ENCODE peak calls at places on chromosome 18, in five cellular contexts. V is left lung; C is foreskin keratinocyte; H is OCI-LY7; D is CD8-positive, alpha-beta memory T cell. P is an unnamed sample.

GRCh38 chr18:48679236-48679635 is 140.4 kb downstream of the CTIF start:
- DNase-seq in H (no peak), C (no peak), V (no peak), D (no peak), P (no peak)

GRCh38 chr18:45554070-45554767 is 61.1 kb upstream of the SLC14A2 start:
- DNase-seq in V (no peak), D (no peak), C (no peak), H (no peak), P (no peak)

GRCh38 chr18:80246656-80247402 is 485 bp downstream of the PARD6G start:
- DNase-seq in H (no peak), C (peak), D (no peak), V (peak), P (no peak)

GRCh38 chr18:27712066-27712465 is 464.9 kb downstream of the CDH2 start:
- DNase-seq in H (no peak), V (no peak), C (no peak), D (no peak), P (no peak)

GRCh38 chr18:427005-427404 is 73.5 kb downstream of the COLEC12 start:
- DNase-seq in C (no peak), D (no peak), H (no peak), V (no peak), P (no peak)

GRCh38 chr18:3294435-3295080 is 32.6 kb downstream of the MYL12B start:
- DNase-seq in V (no peak), C (peak), H (no peak), D (no peak), P (no peak)

GRCh38 chr18:32469190-32469611 is 1.5 kb downstream of the GAREM1 start:
- DNase-seq in H (peak), V (peak), C (peak), D (no peak), P (no peak)

GRCh38 chr18:59660976-59661743 is 36.1 kb downstream of the CCBE1 start:
- DNase-seq in H (no peak), C (peak), D (no peak), V (no peak), P (peak)

GRCh38 chr18:48293954-48294893 is 115.0 kb downstream of the ZBTB7C start:
- DNase-seq in D (no peak), H (no peak), V (no peak), C (peak), P (no peak)

GRCh38 chr18:49944681-49945080 is 131.3 kb upstream of the ACAA2 start:
- DNase-seq in C (no peak), D (no peak), V (no peak), H (no peak), P (no peak)

GRCh38 chr18:54532222-54532621 is 58.8 kb upstream of the DYNAP start:
- DNase-seq in C (no peak), D (no peak), V (no peak), H (peak), P (no peak)

GRCh38 chr18:13940326-13940725 is 25.0 kb upstream of the MC2R start:
- DNase-seq in H (no peak), V (no peak), C (no peak), D (no peak), P (no peak)

GRCh38 chr18:34661464-34662087 is 48.5 kb upstream of the DTNA start:
- DNase-seq in C (peak), H (peak), V (no peak), D (no peak), P (no peak)

GRCh38 chr18:58556333-58557012 is 72.4 kb downstream of the ALPK2 start:
- DNase-seq in V (no peak), D (no peak), H (no peak), C (no peak), P (no peak)

GRCh38 chr18:23703057-23703986 is 14.1 kb downstream of the LAMA3 start:
- DNase-seq in V (no peak), D (no peak), H (peak), C (peak), P (no peak)

GRCh38 chr18:79065802-79066201 is 3.4 kb upstream of the ATP9B start:
- DNase-seq in H (no peak), D (no peak), V (no peak), C (no peak), P (no peak)

GRCh38 chr18:45708831-45709230 is 15.2 kb upstream of the SLC14A1 start:
- DNase-seq in V (no peak), C (no peak), H (no peak), D (no peak), P (no peak)

GRCh38 chr18:73647391-73647790 is 500.2 kb downstream of the FBXO15 start:
- DNase-seq in D (no peak), V (no peak), H (no peak), C (no peak), P (no peak)

GRCh38 chr18:23094411-23095165 is 40.7 kb upstream of the CABLES1 start:
- DNase-seq in V (no peak), H (no peak), D (no peak), C (no peak), P (no peak)

GRCh38 chr18:24009651-24010333 is 4.8 kb upstream of the TTC39C start:
- DNase-seq in V (no peak), H (peak), C (no peak), D (peak), P (no peak)

GRCh38 chr18:57585421-57585820 is 1.1 kb downstream of the FECH start:
- DNase-seq in V (no peak), H (no peak), C (no peak), D (no peak), P (no peak)

GRCh38 chr18:26429535-26429934 is 118.8 kb downstream of the KCTD1 start:
- DNase-seq in D (no peak), C (peak), V (no peak), H (no peak), P (no peak)

GRCh38 chr18:24479371-24479770 is 18.9 kb downstream of the HRH4 start:
- DNase-seq in C (no peak), H (no peak), D (no peak), V (no peak), P (no peak)

GRCh38 chr18:33557706-33558105 is 20.3 kb upstream of the ASXL3 start:
- DNase-seq in V (no peak), H (no peak), C (peak), D (no peak), P (peak)

GRCh38 chr18:14978191-14978590 is 230.2 kb downstream of the ANKRD30B start:
- DNase-seq in V (no peak), H (no peak), D (no peak), C (no peak), P (no peak)

GRCh38 chr18:76489081-76489480 is 6.0 kb downstream of the ZNF516 start:
- DNase-seq in V (no peak), H (no peak), C (peak), D (no peak), P (no peak)
- H3K27ac ChIP-seq in V (no peak), H (no peak), C (no peak), D (no peak), P (no peak)

GRCh38 chr18:8124232-8125146 is 484.7 kb upstream of the RAB12 start:
- DNase-seq in V (no peak), C (peak), D (no peak), H (no peak), P (peak)

GRCh38 chr18:8121091-8121490 is 488.1 kb upstream of the RAB12 start:
- DNase-seq in D (no peak), H (no peak), V (no peak), C (no peak), P (no peak)

GRCh38 chr18:8117008-8117376 is 492.2 kb upstream of the RAB12 start:
- DNase-seq in D (no peak), V (no peak), H (no peak), C (no peak), P (no peak)

GRCh38 chr18:8116346-8117007 is 492.8 kb upstream of the RAB12 start:
- DNase-seq in H (no peak), V (no peak), C (peak), D (no peak), P (peak)

GRCh38 chr18:8121942-8122480 is 487.2 kb upstream of the RAB12 start:
- DNase-seq in C (peak), V (peak), H (no peak), D (no peak), P (peak)
- H3K27ac ChIP-seq in C (no peak), V (no peak), H (no peak), D (no peak), P (peak)

DNA sequence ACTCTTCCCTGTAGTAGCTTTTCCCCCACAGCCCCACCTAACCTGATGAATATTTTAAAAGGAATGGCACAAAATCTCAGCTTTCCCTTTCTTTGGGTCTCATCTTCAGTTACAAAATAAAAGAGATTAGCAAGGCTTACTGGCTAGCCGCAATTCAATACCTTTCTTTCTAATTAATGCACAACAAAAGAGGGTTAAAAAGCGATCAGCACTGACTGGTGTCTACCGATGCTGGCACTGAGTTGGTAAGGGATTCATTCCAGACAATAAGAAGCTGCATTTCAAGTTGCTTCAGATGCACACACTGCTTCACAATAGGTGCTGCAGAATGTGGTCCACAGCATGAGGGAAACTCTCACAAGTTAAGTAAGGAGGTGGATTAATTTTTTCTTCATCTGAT is 41.9 kb downstream of the HDHD2 start:
- DNase-seq in V (no peak), C (no peak), D (no peak), H (no peak), P (no peak)
- H3K27ac ChIP-seq in V (no peak), C (no peak), D (no peak), H (no peak), P (no peak)

GRCh38 chr18:10559566-10560456 is 34.0 kb downstream of the NAPG start:
- DNase-seq in V (no peak), D (no peak), H (peak), C (no peak), P (no peak)
- H3K27ac ChIP-seq in V (no peak), D (no peak), H (no peak), C (no peak), P (no peak)

GRCh38 chr18:9726175-9726574 is 18.1 kb downstream of the RAB31 start:
- DNase-seq in V (no peak), H (no peak), D (no peak), C (no peak), P (no peak)
- H3K27ac ChIP-seq in V (no peak), H (no peak), D (no peak), C (no peak), P (no peak)

GRCh38 chr18:29028560-29028959 is 851.6 kb upstream of the CDH2 start:
- DNase-seq in D (no peak), V (no peak), H (no peak), C (no peak), P (no peak)

DNA sequence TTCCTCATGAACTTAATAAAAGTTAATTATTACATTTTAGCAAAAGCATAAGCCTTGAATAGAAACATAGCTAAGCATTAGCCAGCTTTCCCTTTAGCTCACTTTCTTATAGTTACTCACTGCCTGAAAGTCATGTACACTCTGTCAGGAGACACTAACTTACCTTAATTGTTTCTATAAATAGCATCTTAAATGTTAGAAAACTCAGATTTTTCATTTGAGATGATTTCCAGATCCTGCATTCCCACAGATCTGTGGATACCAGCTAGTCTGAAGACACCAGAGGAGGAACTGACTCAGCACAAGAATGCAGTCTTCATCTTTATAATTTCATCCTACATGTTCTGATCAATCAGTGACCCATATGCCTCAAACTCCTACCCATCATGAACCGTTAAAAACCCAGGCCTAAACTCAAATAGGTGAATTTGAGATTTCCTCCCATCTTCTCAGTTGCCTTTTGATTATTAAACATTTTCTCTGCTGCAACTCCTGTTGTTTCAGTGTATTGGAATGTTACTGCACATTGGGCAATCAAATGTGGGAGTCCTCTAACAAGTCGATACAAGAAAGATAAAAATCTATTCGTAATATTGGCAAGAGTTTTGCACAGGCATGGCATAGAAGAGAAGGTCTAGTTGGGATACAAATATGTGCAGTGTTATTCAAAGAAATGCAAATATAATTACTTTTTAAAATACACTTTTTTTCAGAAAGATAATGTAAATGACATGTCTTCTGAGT is 857.4 kb upstream of the CDH2 start:
- DNase-seq in C (peak), H (no peak), D (no peak), V (no peak), P (peak)
- H3K27ac ChIP-seq in C (no peak), H (no peak), D (no peak), V (no peak), P (peak)

DNA sequence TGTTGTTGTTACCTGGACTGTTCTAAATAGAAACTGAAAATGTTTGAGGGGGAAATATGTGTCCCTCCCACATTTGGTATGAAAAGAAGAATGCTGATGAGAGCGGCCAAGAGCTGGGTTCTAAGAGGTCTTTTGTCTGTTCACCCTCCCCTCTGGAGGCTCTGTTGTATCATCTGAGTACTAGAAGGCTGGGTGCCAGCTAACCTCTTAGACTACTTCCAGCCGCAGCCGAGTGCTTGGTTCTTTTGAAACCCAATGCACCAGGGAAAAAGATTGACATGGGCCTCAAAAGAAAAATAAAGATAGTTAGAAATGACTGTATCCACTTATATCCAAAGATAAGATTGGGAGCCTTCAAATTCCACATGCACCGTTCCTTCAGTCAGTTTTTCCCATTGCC is 255.9 kb downstream of the TXNL1 start:
- DNase-seq in H (no peak), D (no peak), C (no peak), V (no peak), P (no peak)
- H3K27ac ChIP-seq in H (no peak), D (no peak), C (no peak), V (no peak), P (no peak)

GRCh38 chr18:70382032-70382431 is 93.2 kb downstream of the SOCS6 start:
- DNase-seq in D (no peak), C (no peak), H (no peak), V (no peak), P (no peak)

GRCh38 chr18:70382992-70383717 is 94.3 kb downstream of the SOCS6 start:
- DNase-seq in D (no peak), H (no peak), V (no peak), C (no peak), P (no peak)

GRCh38 chr18:70377857-70378701 is 89.2 kb downstream of the SOCS6 start:
- DNase-seq in V (no peak), D (no peak), C (no peak), H (no peak), P (no peak)

GRCh38 chr18:70384181-70384790 is 95.4 kb downstream of the SOCS6 start:
- DNase-seq in V (no peak), C (peak), H (no peak), D (no peak), P (peak)

DNA sequence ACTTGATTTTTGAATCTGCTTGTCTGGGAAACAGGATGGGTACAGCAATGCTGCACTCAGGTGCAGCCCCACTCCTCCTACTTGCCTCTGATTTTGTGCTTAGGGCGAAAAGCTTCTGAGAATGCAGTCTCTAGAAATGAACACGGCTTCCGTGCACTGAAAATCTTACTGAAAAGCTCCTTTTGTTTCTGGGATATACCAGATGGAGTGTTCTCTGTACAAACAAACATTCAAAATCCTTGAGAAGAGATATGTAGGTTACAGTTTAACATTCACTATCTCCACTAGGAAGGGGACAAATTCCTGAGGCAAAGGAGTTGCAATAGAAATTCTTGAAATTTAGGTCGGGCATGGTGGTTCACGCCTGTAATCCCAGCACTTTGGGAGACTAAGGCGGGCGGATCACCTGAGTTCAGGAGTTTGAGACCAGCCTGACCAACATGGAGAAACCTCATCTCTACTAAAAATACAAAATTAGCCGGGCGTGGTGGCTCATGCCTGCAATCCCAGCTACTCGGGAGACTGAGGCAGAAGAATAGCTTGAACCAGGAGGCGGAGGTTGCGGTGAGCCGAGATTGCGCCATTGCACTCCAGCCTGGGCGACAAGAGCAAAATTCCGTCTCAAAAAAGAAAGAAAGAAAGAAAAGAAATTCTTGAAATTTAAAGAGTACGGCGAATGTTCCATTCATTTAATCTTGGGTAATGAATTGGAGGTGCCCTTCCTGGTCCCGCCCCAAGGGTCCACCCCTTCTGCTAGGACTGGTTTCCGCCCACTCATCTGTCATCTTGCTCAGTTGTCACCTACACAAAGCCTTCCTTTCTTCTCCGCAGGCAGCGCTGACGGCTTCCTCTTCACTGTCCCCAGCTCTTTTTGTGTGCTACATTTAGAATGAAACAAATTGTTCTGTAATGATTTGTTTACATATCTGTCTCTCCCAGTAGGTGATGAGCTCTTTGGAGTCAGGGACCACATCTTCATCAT is 92.4 kb downstream of the SOCS6 start:
- DNase-seq in V (no peak), H (no peak), D (no peak), C (no peak), P (no peak)
- H3K27ac ChIP-seq in V (no peak), H (no peak), D (no peak), C (no peak), P (peak)

GRCh38 chr18:36708366-36708765 is 120.4 kb downstream of the TPGS2 start:
- DNase-seq in C (no peak), V (no peak), H (no peak), D (no peak), P (no peak)

GRCh38 chr18:36709315-36709714 is 119.5 kb downstream of the TPGS2 start:
- DNase-seq in V (no peak), H (no peak), D (no peak), C (no peak), P (no peak)

GRCh38 chr18:36714476-36714875 is 114.3 kb downstream of the TPGS2 start:
- DNase-seq in C (no peak), V (no peak), D (no peak), H (no peak), P (no peak)

GRCh38 chr18:36711014-36711725 is 117.6 kb downstream of the TPGS2 start:
- DNase-seq in H (no peak), D (no peak), C (no peak), V (no peak), P (no peak)

GRCh38 chr18:36711813-36712444 is 116.9 kb downstream of the TPGS2 start:
- DNase-seq in C (peak), D (no peak), V (no peak), H (no peak), P (peak)
- H3K27ac ChIP-seq in C (no peak), D (no peak), V (no peak), H (no peak), P (no peak)

P was measured in epithelial cell of prostate.